ENCODE peak calls at places on chromosomes 7 and 10, in ten cellular contexts. W is mammary epithelial cell, F is nephron progenitor cell, I is hepatocyte, D is BE2C, K is fibroblast of lung, A is dorsolateral prefrontal cortex, S is epithelial cell of esophagus, X is brain microvascular endothelial cell, L is tibial nerve. M is an unnamed sample.
A peak's percentile ranks its signal among the peaks of the same experiment; 100 is the strongest.

GRCh38 chr10:99532687-99533495 is at the start of gene NKX2-3:
- DNase-seq in W (no peak), K (peak; percentile 23), I (peak; percentile 63), D (peak; percentile 87), L (no peak), X (no peak), A (no peak), S (no peak), F (peak; percentile 84), M (no peak)

GRCh38 chr7:4245135-4245865 is 436.8 kb upstream of the FOXK1 start:
- DNase-seq in F (no peak), D (no peak), S (no peak), A (peak; percentile 27), L (no peak), K (no peak), X (no peak), W (peak; percentile 41), I (no peak), M (no peak)

GRCh38 chr7:129561677-129562424 is 49.7 kb upstream of the NRF1 start:
- DNase-seq in K (no peak), X (no peak), S (no peak), I (no peak), F (peak; percentile 14), D (no peak), W (no peak), L (no peak), A (no peak), M (no peak)

GRCh38 chr7:32458025-32458424 is 32.2 kb downstream of the LSM5 start:
- DNase-seq in A (no peak), F (no peak), I (no peak), X (no peak), K (no peak), L (no peak), D (no peak), S (no peak), W (no peak), M (no peak)

GRCh38 chr10:43863859-43864591 is 215.3 kb upstream of the ZNF32 start:
- DNase-seq in K (peak; percentile 93), W (peak; percentile 27), F (no peak), D (no peak), X (peak; percentile 59), A (no peak), S (no peak), L (no peak), I (peak; percentile 74), M (no peak)

GRCh38 chr7:40211291-40212003 is 76.6 kb downstream of the SUGCT start:
- DNase-seq in S (peak; percentile 39), W (no peak), X (no peak), L (no peak), K (peak; percentile 93), A (no peak), F (no peak), I (no peak), D (no peak), M (no peak)

GRCh38 chr7:143514487-143514886 is 36.8 kb downstream of the TAS2R41 start:
- DNase-seq in I (no peak), S (no peak), L (no peak), A (no peak), W (no peak), K (no peak), F (no peak), X (no peak), D (no peak), M (no peak)

GRCh38 chr7:981793-982510 is 1.0 kb upstream of the CYP2W1 start:
- DNase-seq in D (no peak), X (no peak), L (no peak), S (peak; percentile 64), F (no peak), W (no peak), A (no peak), K (no peak), I (no peak), M (no peak)

GRCh38 chr10:124124123-124124768 is 30.8 kb upstream of the CHST15 start:
- DNase-seq in W (no peak), F (no peak), D (no peak), X (no peak), I (no peak), S (no peak), K (no peak), A (no peak), L (no peak), M (no peak)

GRCh38 chr10:72335394-72336258 is 19.1 kb downstream of the DNAJB12 start:
- DNase-seq in S (no peak), I (peak; percentile 11), L (peak; percentile 76), D (peak; percentile 87), K (peak; percentile 67), X (peak; percentile 68), F (no peak), W (peak; percentile 67), A (no peak), M (no peak)

GRCh38 chr7:23981758-23982157 is 271.7 kb downstream of the STK31 start:
- DNase-seq in A (no peak), S (no peak), F (no peak), W (no peak), L (no peak), I (no peak), X (no peak), D (no peak), K (no peak), M (no peak)

GRCh38 chr10:69439813-69440506 is 11.3 kb upstream of the TSPAN15 start:
- DNase-seq in S (peak; percentile 84), X (no peak), I (peak; percentile 87), A (no peak), K (no peak), W (peak; percentile 53), L (no peak), D (no peak), F (no peak), M (no peak)

GRCh38 chr10:71223365-71224058 is 11.1 kb downstream of the UNC5B start:
- DNase-seq in I (no peak), S (no peak), X (no peak), A (peak; percentile 31), L (no peak), K (no peak), D (no peak), F (no peak), W (no peak), M (no peak)

GRCh38 chr10:33136271-33136670 is 178.2 kb upstream of the ITGB1 start:
- DNase-seq in W (peak; percentile 96), X (no peak), L (no peak), S (peak; percentile 87), A (no peak), D (no peak), K (peak; percentile 96), F (no peak), I (no peak), M (no peak)

GRCh38 chr7:80302078-80302477 is 167.4 kb downstream of the GNAI1 start:
- DNase-seq in X (no peak), W (no peak), S (no peak), K (no peak), A (no peak), I (no peak), F (no peak), D (no peak), L (no peak), M (no peak)

GRCh38 chr10:3980660-3981059 is 195.7 kb upstream of the KLF6 start:
- DNase-seq in D (no peak), W (no peak), A (no peak), K (no peak), X (no peak), F (no peak), I (no peak), S (no peak), L (no peak), M (no peak)

GRCh38 chr10:944034-944831 is 12.7 kb upstream of the LARP4B start:
- DNase-seq in X (peak; percentile 48), L (no peak), A (no peak), F (no peak), K (peak; percentile 21), I (no peak), D (no peak), S (peak; percentile 63), W (peak; percentile 59), M (no peak)

GRCh38 chr7:144027974-144028373 is 20.8 kb upstream of the OR2A5 start:
- DNase-seq in A (no peak), W (no peak), D (no peak), K (no peak), F (no peak), I (no peak), S (no peak), L (no peak), X (no peak), M (no peak)

GRCh38 chr7:92448185-92448747 is 984 bp downstream of the GATAD1 start:
- DNase-seq in D (peak; percentile 31), K (peak; percentile 65), I (peak; percentile 71), S (peak; percentile 63), A (peak; percentile 43), W (peak; percentile 60), X (peak; percentile 49), F (peak; percentile 14), L (peak; percentile 26), M (no peak)

GRCh38 chr7:2387897-2388636 is 15.3 kb upstream of the CHST12 start:
- DNase-seq in S (no peak), X (no peak), K (no peak), L (no peak), D (no peak), A (no peak), W (no peak), F (no peak), I (no peak), M (no peak)

GRCh38 chr7:158384746-158385145 is 202.9 kb downstream of the PTPRN2 start:
- DNase-seq in I (no peak), S (no peak), A (no peak), X (no peak), D (no peak), L (no peak), W (no peak), F (no peak), K (no peak), M (no peak)

GRCh38 chr7:151901313-151901669 is 24.4 kb upstream of the PRKAG2 start:
- DNase-seq in S (no peak), X (no peak), W (no peak), F (no peak), I (no peak), L (no peak), A (no peak), K (no peak), D (no peak), M (no peak)
- TF ChIP-seq CTCF in S (no peak), X (no peak), W (no peak), F (no peak), I (no peak), L (no peak), A (no peak), K (no peak), D (no peak), M (no peak)

GRCh38 chr7:12518920-12519681 is 51.4 kb upstream of the SCIN start:
- DNase-seq in A (no peak), F (peak; percentile 28), S (peak; percentile 32), D (peak; percentile 44), X (no peak), W (peak; percentile 8), L (no peak), I (peak; percentile 26), K (peak; percentile 7), M (no peak)
- TF ChIP-seq CTCF in A (no peak), F (peak; percentile 50), S (peak; percentile 64), D (peak; percentile 83), X (peak; percentile 81), W (peak; percentile 68), L (no peak), I (peak; percentile 23), K (peak; percentile 20), M (peak; percentile 46)

GRCh38 chr10:15824498-15824897 is 35.8 kb downstream of the MINDY3 start:
- DNase-seq in F (no peak), W (no peak), I (no peak), S (peak; percentile 25), A (no peak), D (no peak), K (peak; percentile 6), X (no peak), L (no peak), M (no peak)
- TF ChIP-seq CTCF in F (peak; percentile 53), W (peak; percentile 43), I (peak; percentile 68), S (no peak), A (peak; percentile 58), D (peak; percentile 13), K (no peak), X (peak; percentile 8), L (peak; percentile 36), M (peak; percentile 78)

GRCh38 chr10:110313674-110314073 is 9.0 kb upstream of the SMNDC1 start:
- DNase-seq in K (no peak), F (no peak), S (no peak), D (no peak), I (no peak), W (no peak), L (no peak), X (no peak), A (no peak), M (no peak)
- TF ChIP-seq CTCF in K (no peak), F (no peak), S (no peak), D (no peak), I (no peak), W (no peak), L (no peak), X (no peak), A (no peak), M (no peak)

M was measured in mesothelial cell of epicardium.